ENCODE peak calls at places on chromosome 11, in nine cellular contexts. Y, Q, D, S, K, I, F, B and J are unnamed samples.

GRCh38 chr11:68020575-68020974 is 9.9 kb upstream of the NDUFS8 start:
- DNase-seq in Q (no peak), Y (no peak), D (peak; percentile 61), B (no peak), F (no peak), I (no peak), S (no peak), K (no peak), J (no peak)

GRCh38 chr11:17347676-17348075 is 3.9 kb upstream of the NCR3LG1 start:
- DNase-seq in D (no peak), Q (no peak), Y (no peak), S (no peak), K (no peak), F (no peak), I (no peak), B (no peak), J (no peak)

GRCh38 chr11:131922220-131922619 is 551.8 kb downstream of the NTM start:
- DNase-seq in Y (no peak), Q (no peak), K (no peak), F (no peak), B (no peak), D (no peak), S (no peak), I (no peak), J (no peak)

GRCh38 chr11:75259711-75260110 is 19.1 kb downstream of the TPBGL start:
- DNase-seq in F (no peak), S (no peak), Y (no peak), K (no peak), I (no peak), B (no peak), D (no peak), Q (no peak), J (no peak)

GRCh38 chr11:10478574-10479550 is 23.8 kb downstream of the AMPD3 start:
- DNase-seq in S (no peak), B (no peak), F (no peak), Y (no peak), D (no peak), I (peak; percentile 51), Q (no peak), K (no peak), J (no peak)

GRCh38 chr11:124656759-124657627 is 16.5 kb downstream of the SIAE start:
- DNase-seq in Q (no peak), Y (no peak), B (no peak), I (no peak), K (no peak), F (no peak), S (no peak), D (peak; percentile 84), J (no peak)

GRCh38 chr11:60831143-60831500 is 10.8 kb upstream of the CCDC86 start:
- DNase-seq in D (peak; percentile 72), S (peak; percentile 82), Y (peak; percentile 79), Q (peak; percentile 68), B (peak; percentile 69), I (peak; percentile 75), F (peak; percentile 76), K (peak; percentile 69), J (peak; percentile 84)

GRCh38 chr11:128246364-128247234 is 340.8 kb downstream of the ETS1 start:
- DNase-seq in K (no peak), F (no peak), I (no peak), Y (no peak), B (no peak), D (no peak), S (no peak), Q (no peak), J (no peak)

GRCh38 chr11:2664331-2664730 is 35.5 kb downstream of the KCNQ1OT1 start:
- DNase-seq in I (no peak), K (no peak), F (no peak), B (no peak), D (no peak), S (no peak), Q (no peak), Y (no peak), J (no peak)

GRCh38 chr11:72813740-72814138 is 472 bp upstream of the ATG16L2 start:
- DNase-seq in F (peak; percentile 80), S (peak; percentile 85), Y (peak; percentile 83), K (no peak), I (peak; percentile 85), Q (peak; percentile 51), B (peak; percentile 68), D (peak; percentile 31), J (peak; percentile 82)

GRCh38 chr11:16606784-16607674 is 131.4 kb upstream of the C11orf58 start:
- DNase-seq in I (peak; percentile 39), K (no peak), B (no peak), S (no peak), Q (no peak), D (no peak), Y (peak; percentile 63), F (peak; percentile 50), J (no peak)

GRCh38 chr11:95372097-95372656 is 141.2 kb upstream of the SESN3 start:
- DNase-seq in F (no peak), D (no peak), B (no peak), S (no peak), Q (no peak), I (no peak), Y (no peak), K (no peak), J (no peak)

GRCh38 chr11:64643258-64643881 is 52.4 kb downstream of the SLC22A12 start:
- DNase-seq in F (peak; percentile 74), Y (peak; percentile 53), Q (no peak), I (peak; percentile 56), K (no peak), B (no peak), S (no peak), D (no peak), J (no peak)

GRCh38 chr11:69499946-69500284 is 18.5 kb downstream of the LINC01488 start:
- DNase-seq in Y (no peak), Q (no peak), F (no peak), D (no peak), I (no peak), K (no peak), S (no peak), B (no peak), J (no peak)

GRCh38 chr11:1102221-1102971 is 27.7 kb downstream of the MUC2 start:
- DNase-seq in Q (no peak), Y (no peak), I (no peak), S (no peak), D (no peak), B (no peak), F (no peak), K (no peak), J (no peak)

GRCh38 chr11:64914123-64914522 is 2.9 kb downstream of the ATG2A start:
- DNase-seq in S (no peak), I (no peak), D (no peak), Q (no peak), K (no peak), Y (no peak), F (no peak), B (no peak), J (no peak)

GRCh38 chr11:80227915-80228314 is 787.1 kb upstream of the TENM4 start:
- DNase-seq in S (no peak), Q (no peak), Y (no peak), K (no peak), D (no peak), F (no peak), B (no peak), I (no peak), J (no peak)

GRCh38 chr11:118984825-118985224 is 13.1 kb upstream of the CENATAC start:
- DNase-seq in D (no peak), S (no peak), F (no peak), Y (no peak), I (no peak), B (no peak), Q (no peak), K (no peak), J (no peak)

GRCh38 chr11:87437844-87438223 is 400.1 kb downstream of the TMEM135 start:
- DNase-seq in Y (peak; percentile 28), D (no peak), S (no peak), K (no peak), I (no peak), F (no peak), B (no peak), Q (no peak), J (no peak)

GRCh38 chr11:17897495-17897894 is 115.4 kb downstream of the SERGEF start:
- DNase-seq in S (no peak), B (no peak), Q (no peak), I (no peak), Y (no peak), F (no peak), K (no peak), D (no peak), J (no peak)

GRCh38 chr11:12502041-12502440 is 124.7 kb downstream of the PARVA start:
- DNase-seq in D (no peak), I (no peak), Q (no peak), F (no peak), Y (no peak), S (no peak), B (no peak), K (no peak), J (no peak)

GRCh38 chr11:12906501-12906900 is 102.6 kb upstream of the RASSF10 start:
- DNase-seq in S (no peak), F (no peak), D (no peak), K (no peak), B (no peak), Y (no peak), I (no peak), Q (no peak), J (no peak)

GRCh38 chr11:44454686-44455085 is 110.8 kb upstream of the CD82 start:
- DNase-seq in K (no peak), F (no peak), I (no peak), D (no peak), B (no peak), Y (no peak), Q (no peak), S (no peak), J (no peak)

GRCh38 chr11:101881586-101881985 is 33.2 kb upstream of the CEP126 start:
- DNase-seq in K (no peak), I (no peak), D (no peak), B (no peak), Q (no peak), S (no peak), F (no peak), Y (no peak), J (no peak)

GRCh38 chr11:75337195-75337654 is 14.2 kb downstream of the ARRB1 start:
- DNase-seq in D (no peak), F (no peak), I (no peak), B (no peak), K (no peak), S (no peak), Y (peak; percentile 50), Q (no peak), J (no peak)

GRCh38 chr11:96161271-96162089 is 181.5 kb downstream of the MAML2 start:
- DNase-seq in B (no peak), I (no peak), Q (no peak), S (no peak), F (no peak), D (no peak), K (no peak), Y (peak; percentile 51), J (no peak)

GRCh38 chr11:10886652-10887250 is 28.9 kb upstream of the ZBED5 start:
- DNase-seq in I (no peak), D (no peak), Y (no peak), Q (no peak), K (no peak), F (no peak), B (no peak), S (no peak), J (no peak)

GRCh38 chr11:70111269-70112016 is 33.3 kb downstream of the ANO1 start:
- DNase-seq in I (no peak), Q (peak; percentile 1), B (no peak), Y (peak; percentile 88), F (peak; percentile 80), K (no peak), S (no peak), D (no peak), J (peak; percentile 25)

GRCh38 chr11:134244593-134244992 is 8.6 kb downstream of the THYN1 start:
- DNase-seq in K (no peak), D (no peak), I (no peak), F (peak; percentile 31), S (no peak), Q (peak; percentile 45), B (no peak), Y (peak; percentile 50), J (no peak)

GRCh38 chr11:61297341-61297740 is 2.2 kb upstream of the VWCE start:
- DNase-seq in B (no peak), D (no peak), Q (no peak), S (no peak), K (no peak), Y (no peak), I (no peak), F (no peak), J (no peak)

GRCh38 chr11:73995731-73996130 is 13.1 kb upstream of the UCP2 start:
- DNase-seq in K (no peak), I (no peak), S (no peak), F (no peak), Y (no peak), Q (peak; percentile 73), B (no peak), D (no peak), J (peak; percentile 23)